ENCODE peak calls at places on chromosomes 11 and 22, in five cellular contexts. One of them, this sample, is unnamed.
A peak's percentile ranks its signal among the peaks of the same experiment; 100 is the strongest.

GRCh38 chr11:120547871-120548681 is 36.5 kb downstream of the GRIK4 start:
- DNase-seq in fibroblast of lung: peak; percentile 97
- DNase-seq in K562: no peak
- DNase-seq in IMR-90: peak; percentile 98
- DNase-seq in HCT116: peak; percentile 75
- DNase-seq in this sample: peak; percentile 97

GRCh38 chr22:38257170-38257569 is 15.6 kb downstream of the TMEM184B start:
- DNase-seq in fibroblast of lung: peak; percentile 81
- DNase-seq in K562: no peak
- DNase-seq in IMR-90: peak; percentile 81
- DNase-seq in HCT116: no peak
- DNase-seq in this sample: no peak

GRCh38 chr22:46914481-46914880 is 152.0 kb downstream of the TBC1D22A start:
- DNase-seq in fibroblast of lung: no peak
- DNase-seq in K562: no peak
- DNase-seq in IMR-90: no peak
- DNase-seq in HCT116: no peak
- DNase-seq in this sample: no peak

GRCh38 chr22:45783021-45783420 is 111.4 kb downstream of the ATXN10 start:
- DNase-seq in fibroblast of lung: no peak
- DNase-seq in K562: no peak
- DNase-seq in IMR-90: no peak
- DNase-seq in HCT116: no peak
- DNase-seq in this sample: no peak

GRCh38 chr11:19711911-19712280 is 741 bp upstream of the NAV2 start:
- DNase-seq in fibroblast of lung: no peak
- DNase-seq in K562: no peak
- DNase-seq in IMR-90: no peak
- DNase-seq in HCT116: no peak
- DNase-seq in this sample: peak; percentile 71

GRCh38 chr11:23932485-23932898 is 564.4 kb upstream of the LUZP2 start:
- DNase-seq in fibroblast of lung: peak; percentile 84
- DNase-seq in K562: no peak
- DNase-seq in IMR-90: peak; percentile 70
- DNase-seq in HCT116: no peak
- DNase-seq in this sample: no peak

GRCh38 chr11:134606251-134606650 is 194.2 kb upstream of the B3GAT1 start:
- DNase-seq in fibroblast of lung: no peak
- DNase-seq in K562: no peak
- DNase-seq in IMR-90: no peak
- DNase-seq in HCT116: no peak
- DNase-seq in this sample: no peak

GRCh38 chr22:47423266-47423665 is 660.8 kb downstream of the TBC1D22A start:
- DNase-seq in fibroblast of lung: no peak
- DNase-seq in K562: no peak
- DNase-seq in IMR-90: no peak
- DNase-seq in HCT116: no peak
- DNase-seq in this sample: no peak

GRCh38 chr22:18933914-18934313 is 2.2 kb downstream of the PRODH start:
- DNase-seq in fibroblast of lung: no peak
- DNase-seq in K562: no peak
- DNase-seq in IMR-90: no peak
- DNase-seq in HCT116: no peak
- DNase-seq in this sample: no peak

GRCh38 chr11:125494033-125494364 is 2.1 kb downstream of the FEZ1 start:
- DNase-seq in fibroblast of lung: no peak
- DNase-seq in K562: no peak
- DNase-seq in IMR-90: no peak
- DNase-seq in HCT116: no peak
- DNase-seq in this sample: no peak

GRCh38 chr11:14082338-14082737 is 119.8 kb downstream of the SPON1 start:
- DNase-seq in fibroblast of lung: no peak
- DNase-seq in K562: no peak
- DNase-seq in IMR-90: no peak
- DNase-seq in HCT116: no peak
- DNase-seq in this sample: no peak

GRCh38 chr11:122248130-122248529 is 132.1 kb upstream of the BLID start:
- DNase-seq in fibroblast of lung: no peak
- DNase-seq in K562: no peak
- DNase-seq in IMR-90: no peak
- DNase-seq in HCT116: no peak
- DNase-seq in this sample: no peak

GRCh38 chr11:118003021-118003423 is 16.8 kb downstream of the IL10RA start:
- DNase-seq in fibroblast of lung: no peak
- DNase-seq in K562: peak; percentile 58
- DNase-seq in IMR-90: no peak
- DNase-seq in HCT116: no peak
- DNase-seq in this sample: no peak

GRCh38 chr11:11311169-11311568 is 41.9 kb downstream of the CSNK2A3 start:
- DNase-seq in fibroblast of lung: no peak
- DNase-seq in K562: no peak
- DNase-seq in IMR-90: no peak
- DNase-seq in HCT116: no peak
- DNase-seq in this sample: no peak

GRCh38 chr11:122634507-122634906 is 21.0 kb upstream of the UBASH3B start:
- DNase-seq in fibroblast of lung: peak; percentile 54
- DNase-seq in K562: no peak
- DNase-seq in IMR-90: peak; percentile 64
- DNase-seq in HCT116: no peak
- DNase-seq in this sample: peak; percentile 77

GRCh38 chr11:126529037-126529436 is 173.6 kb downstream of the ST3GAL4 start:
- DNase-seq in fibroblast of lung: no peak
- DNase-seq in K562: no peak
- DNase-seq in IMR-90: no peak
- DNase-seq in HCT116: no peak
- DNase-seq in this sample: peak; percentile 46

GRCh38 chr11:64132982-64133705 is 32.8 kb downstream of the MACROD1 start:
- DNase-seq in fibroblast of lung: no peak
- DNase-seq in K562: no peak
- DNase-seq in IMR-90: no peak
- DNase-seq in HCT116: no peak
- DNase-seq in this sample: no peak

GRCh38 chr11:86274503-86274902 is 27.5 kb upstream of the HIKESHI start:
- DNase-seq in fibroblast of lung: no peak
- DNase-seq in K562: peak; percentile 27
- DNase-seq in IMR-90: no peak
- DNase-seq in HCT116: no peak
- DNase-seq in this sample: no peak

GRCh38 chr11:66262696-66263095 is 5.7 kb upstream of the RAB1B start:
- DNase-seq in fibroblast of lung: no peak
- DNase-seq in K562: no peak
- DNase-seq in IMR-90: no peak
- DNase-seq in HCT116: no peak
- DNase-seq in this sample: no peak

GRCh38 chr11:119764108-119764874 is 35.3 kb upstream of the NECTIN1 start:
- DNase-seq in fibroblast of lung: peak; percentile 79
- DNase-seq in K562: no peak
- DNase-seq in IMR-90: peak; percentile 42
- DNase-seq in HCT116: no peak
- DNase-seq in this sample: peak; percentile 89

GRCh38 chr11:122085264-122085663 is 30.8 kb downstream of the BLID start:
- DNase-seq in fibroblast of lung: peak; percentile 96
- DNase-seq in K562: no peak
- DNase-seq in IMR-90: peak; percentile 95
- DNase-seq in HCT116: no peak
- DNase-seq in this sample: no peak

GRCh38 chr11:13578514-13579140 is 82.8 kb upstream of the PTH start:
- DNase-seq in fibroblast of lung: no peak
- DNase-seq in K562: no peak
- DNase-seq in IMR-90: no peak
- DNase-seq in HCT116: no peak
- DNase-seq in this sample: no peak

GRCh38 chr11:66909181-66909580 is 49.0 kb downstream of the PC start:
- DNase-seq in fibroblast of lung: no peak
- DNase-seq in K562: no peak
- DNase-seq in IMR-90: no peak
- DNase-seq in HCT116: no peak
- DNase-seq in this sample: no peak

GRCh38 chr11:86099727-86100320 is 30.9 kb upstream of the PICALM start:
- DNase-seq in fibroblast of lung: peak; percentile 52
- DNase-seq in K562: no peak
- DNase-seq in IMR-90: peak; percentile 71
- DNase-seq in HCT116: no peak
- DNase-seq in this sample: no peak

GRCh38 chr11:76515494-76515893 is 70.7 kb downstream of the EMSY start:
- DNase-seq in fibroblast of lung: no peak
- DNase-seq in K562: no peak
- DNase-seq in IMR-90: no peak
- DNase-seq in HCT116: no peak
- DNase-seq in this sample: no peak
- TF ChIP-seq CTCF in fibroblast of lung: no peak
- TF ChIP-seq CTCF in K562: no peak
- TF ChIP-seq CTCF in IMR-90: no peak
- TF ChIP-seq CTCF in HCT116: no peak
- TF ChIP-seq CTCF in this sample: no peak

DNA sequence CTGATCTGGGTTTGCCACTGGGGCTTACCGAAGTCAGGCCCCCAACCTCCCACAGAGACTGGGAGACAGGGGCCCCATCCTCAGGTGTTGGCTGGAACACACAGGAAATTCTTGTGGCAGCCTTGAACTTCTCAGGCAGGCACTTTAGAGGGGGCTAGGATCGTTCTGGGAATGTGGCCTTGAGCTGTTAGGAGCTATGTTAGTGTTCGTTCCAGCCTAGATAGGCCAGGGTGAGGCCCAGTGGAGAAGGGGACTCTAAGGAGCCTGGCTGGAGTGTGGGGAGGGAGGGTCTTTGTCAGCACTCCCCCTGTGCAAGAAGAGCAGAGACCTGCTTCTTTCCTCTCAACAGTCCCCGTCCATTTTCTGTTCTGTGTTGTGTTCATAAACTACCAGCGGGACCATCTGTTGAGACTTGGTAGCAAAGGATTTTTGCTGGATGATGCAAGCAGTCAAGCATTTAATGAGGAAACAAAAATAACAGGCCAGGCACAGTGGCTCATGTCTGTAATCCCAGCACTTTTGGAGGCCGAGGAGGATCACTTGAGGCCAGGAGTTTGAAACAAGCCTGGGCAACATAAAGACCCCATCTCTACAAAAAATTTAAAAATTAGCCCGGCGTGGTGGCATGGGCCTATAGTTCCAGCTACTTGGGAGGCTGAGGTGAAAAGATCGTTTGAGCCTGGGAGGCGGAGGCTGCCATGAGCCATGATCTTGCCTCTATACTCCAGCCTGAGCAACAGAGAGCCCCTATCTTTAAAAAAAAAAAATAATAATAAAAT is 1.5 kb upstream of the TXNRD2 start:
- DNase-seq in fibroblast of lung: peak; percentile 92
- DNase-seq in K562: peak; percentile 74
- DNase-seq in IMR-90: peak; percentile 94
- DNase-seq in HCT116: no peak
- DNase-seq in this sample: peak; percentile 39
- H3K9ac ChIP-seq in fibroblast of lung: peak overlapping the region; percentile 89
- H3K9ac ChIP-seq in K562: peak overlapping the region; percentile 94
- H3K9ac ChIP-seq in IMR-90: peak overlapping the region; percentile 100
- H3K9ac ChIP-seq in HCT116: peak overlapping the region; percentile 98
- H3K9ac ChIP-seq in this sample: peak overlapping the region; percentile 98

GRCh38 chr11:37352485-37352884 is 754.4 kb upstream of the RAG2 start:
- DNase-seq in fibroblast of lung: no peak
- DNase-seq in K562: no peak
- DNase-seq in IMR-90: no peak
- DNase-seq in HCT116: no peak
- DNase-seq in this sample: no peak
- TF ChIP-seq CTCF in fibroblast of lung: no peak
- TF ChIP-seq CTCF in K562: no peak
- TF ChIP-seq CTCF in IMR-90: no peak
- TF ChIP-seq CTCF in HCT116: no peak
- TF ChIP-seq CTCF in this sample: no peak

DNA sequence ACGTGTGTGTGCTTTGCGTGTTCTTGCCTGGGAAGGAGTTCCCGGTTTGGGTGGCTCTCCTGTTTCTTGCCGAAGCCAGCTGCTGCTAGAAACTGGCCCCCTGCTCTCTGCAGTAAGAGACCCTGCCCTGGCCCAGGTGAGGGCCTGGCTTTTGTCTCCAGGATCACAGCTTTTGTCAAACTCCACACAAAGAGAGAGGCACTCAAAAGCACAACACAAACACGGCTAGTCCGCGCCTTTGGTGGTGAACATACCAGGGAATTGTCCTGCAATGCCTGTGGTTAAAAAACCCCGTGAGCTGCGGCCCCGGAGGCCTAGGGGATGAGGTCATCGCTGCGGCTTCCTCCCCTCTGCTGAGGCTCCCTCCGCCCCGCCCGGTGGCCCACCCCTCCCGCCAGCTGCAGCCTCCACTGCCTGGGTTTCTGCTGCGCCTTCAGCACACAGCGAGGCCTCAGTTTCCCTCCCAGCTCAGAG is 88.9 kb downstream of the KCNQ1 start:
- DNase-seq in fibroblast of lung: peak; percentile 93
- DNase-seq in K562: peak; percentile 80
- DNase-seq in IMR-90: peak; percentile 91
- DNase-seq in HCT116: peak; percentile 63
- DNase-seq in this sample: peak; percentile 90
- H3K9ac ChIP-seq in fibroblast of lung: no peak overlapping the region
- H3K9ac ChIP-seq in K562: no peak overlapping the region
- H3K9ac ChIP-seq in IMR-90: no peak overlapping the region
- H3K9ac ChIP-seq in HCT116: peak overlapping the region; percentile 79
- H3K9ac ChIP-seq in this sample: peak overlapping the region; percentile 24

GRCh38 chr11:92152245-92152644 is 72.4 kb upstream of the FAT3 start:
- DNase-seq in fibroblast of lung: no peak
- DNase-seq in K562: peak; percentile 3
- DNase-seq in IMR-90: no peak
- DNase-seq in HCT116: no peak
- DNase-seq in this sample: no peak
- TF ChIP-seq CTCF in fibroblast of lung: no peak
- TF ChIP-seq CTCF in K562: peak; percentile 14
- TF ChIP-seq CTCF in IMR-90: no peak
- TF ChIP-seq CTCF in HCT116: no peak
- TF ChIP-seq CTCF in this sample: no peak

GRCh38 chr11:104968856-104969776 is 742 bp upstream of the CASP4 start:
- DNase-seq in fibroblast of lung: peak; percentile 4
- DNase-seq in K562: no peak
- DNase-seq in IMR-90: peak; percentile 34
- DNase-seq in HCT116: no peak
- DNase-seq in this sample: peak; percentile 54

GRCh38 chr11:104970756-104971155 is 2.4 kb upstream of the CASP4 start:
- DNase-seq in fibroblast of lung: no peak
- DNase-seq in K562: no peak
- DNase-seq in IMR-90: no peak
- DNase-seq in HCT116: no peak
- DNase-seq in this sample: no peak

GRCh38 chr11:104965735-104966134 is 2.6 kb downstream of the CASP4 start:
- DNase-seq in fibroblast of lung: no peak
- DNase-seq in K562: no peak
- DNase-seq in IMR-90: no peak
- DNase-seq in HCT116: no peak
- DNase-seq in this sample: no peak

GRCh38 chr11:104967493-104968364 is 645 bp downstream of the CASP4 start:
- DNase-seq in fibroblast of lung: no peak
- DNase-seq in K562: no peak
- DNase-seq in IMR-90: peak; percentile 16
- DNase-seq in HCT116: no peak
- DNase-seq in this sample: no peak

GRCh38 chr11:104968365-104968855 is at the start of gene CASP4:
- DNase-seq in fibroblast of lung: peak; percentile 77
- DNase-seq in K562: no peak
- DNase-seq in IMR-90: peak; percentile 78
- DNase-seq in HCT116: peak; percentile 18
- DNase-seq in this sample: no peak
- H3K9ac ChIP-seq in fibroblast of lung: peak within 1 kb of the TSS; percentile 63
- H3K9ac ChIP-seq in K562: no peak within 1 kb of the TSS
- H3K9ac ChIP-seq in IMR-90: peak within 1 kb of the TSS; percentile 71
- H3K9ac ChIP-seq in HCT116: peak within 1 kb of the TSS; percentile 67
- H3K9ac ChIP-seq in this sample: peak within 1 kb of the TSS; percentile 72

This sample was measured in kidney.